ENCODE peak calls at places on chromosomes 16 and 17, in ten cellular contexts. One of them, this sample, is unnamed.

GRCh38 chr17:8081876-8082275 is 5.6 kb downstream of the ALOX12B start:
- DNase-seq in GM23338: no peak
- DNase-seq in PC-9: no peak
- DNase-seq in A549: no peak
- DNase-seq in AG09309: no peak
- DNase-seq in AG09319: no peak
- DNase-seq in endothelial cell: no peak
- DNase-seq in Calu3: no peak
- DNase-seq in H9: no peak
- DNase-seq in uterus: no peak
- DNase-seq in this sample: no peak

GRCh38 chr16:50591800-50592771 is 43.9 kb downstream of the NKD1 start:
- DNase-seq in GM23338: peak; percentile 28
- DNase-seq in PC-9: no peak
- DNase-seq in A549: no peak
- DNase-seq in AG09309: no peak
- DNase-seq in AG09319: no peak
- DNase-seq in endothelial cell: no peak
- DNase-seq in Calu3: peak; percentile 35
- DNase-seq in H9: no peak
- DNase-seq in uterus: peak; percentile 70
- DNase-seq in this sample: no peak

GRCh38 chr17:16428098-16428882 is 12.9 kb downstream of the TRPV2 start:
- DNase-seq in GM23338: peak; percentile 83
- DNase-seq in PC-9: no peak
- DNase-seq in A549: peak; percentile 83
- DNase-seq in AG09309: no peak
- DNase-seq in AG09319: no peak
- DNase-seq in endothelial cell: peak; percentile 69
- DNase-seq in Calu3: peak; percentile 58
- DNase-seq in H9: peak; percentile 85
- DNase-seq in uterus: peak; percentile 56
- DNase-seq in this sample: no peak

GRCh38 chr16:81324808-81325207 is 10.0 kb downstream of the GAN start:
- DNase-seq in GM23338: no peak
- DNase-seq in PC-9: no peak
- DNase-seq in A549: no peak
- DNase-seq in AG09309: no peak
- DNase-seq in AG09319: no peak
- DNase-seq in endothelial cell: no peak
- DNase-seq in Calu3: no peak
- DNase-seq in H9: no peak
- DNase-seq in uterus: no peak
- DNase-seq in this sample: no peak

GRCh38 chr17:17258998-17259397 is 22.0 kb upstream of the FLCN start:
- DNase-seq in GM23338: no peak
- DNase-seq in PC-9: no peak
- DNase-seq in A549: no peak
- DNase-seq in AG09309: no peak
- DNase-seq in AG09319: no peak
- DNase-seq in endothelial cell: no peak
- DNase-seq in Calu3: no peak
- DNase-seq in H9: no peak
- DNase-seq in uterus: no peak
- DNase-seq in this sample: no peak

GRCh38 chr17:8674344-8675305 is 44.1 kb upstream of the MYH10 start:
- DNase-seq in GM23338: peak; percentile 36
- DNase-seq in PC-9: no peak
- DNase-seq in A549: no peak
- DNase-seq in AG09309: no peak
- DNase-seq in AG09319: no peak
- DNase-seq in endothelial cell: no peak
- DNase-seq in Calu3: no peak
- DNase-seq in H9: peak; percentile 65
- DNase-seq in uterus: peak; percentile 73
- DNase-seq in this sample: no peak

GRCh38 chr16:74748710-74749073 is 25.9 kb downstream of the FA2H start:
- DNase-seq in GM23338: no peak
- DNase-seq in PC-9: no peak
- DNase-seq in A549: no peak
- DNase-seq in AG09309: no peak
- DNase-seq in AG09319: no peak
- DNase-seq in endothelial cell: no peak
- DNase-seq in Calu3: no peak
- DNase-seq in H9: no peak
- DNase-seq in uterus: no peak
- DNase-seq in this sample: no peak

GRCh38 chr17:41648411-41649195 is 24.2 kb upstream of the KRT17 start:
- DNase-seq in GM23338: peak; percentile 94
- DNase-seq in PC-9: peak; percentile 85
- DNase-seq in A549: peak; percentile 92
- DNase-seq in AG09309: no peak
- DNase-seq in AG09319: peak; percentile 56
- DNase-seq in endothelial cell: peak; percentile 95
- DNase-seq in Calu3: peak; percentile 98
- DNase-seq in H9: peak; percentile 95
- DNase-seq in uterus: peak; percentile 85
- DNase-seq in this sample: no peak

GRCh38 chr17:63439682-63440081 is 6.4 kb downstream of the CYB561 start:
- DNase-seq in GM23338: no peak
- DNase-seq in PC-9: no peak
- DNase-seq in A549: no peak
- DNase-seq in AG09309: peak; percentile 55
- DNase-seq in AG09319: no peak
- DNase-seq in endothelial cell: no peak
- DNase-seq in Calu3: no peak
- DNase-seq in H9: no peak
- DNase-seq in uterus: no peak
- DNase-seq in this sample: no peak

DNA sequence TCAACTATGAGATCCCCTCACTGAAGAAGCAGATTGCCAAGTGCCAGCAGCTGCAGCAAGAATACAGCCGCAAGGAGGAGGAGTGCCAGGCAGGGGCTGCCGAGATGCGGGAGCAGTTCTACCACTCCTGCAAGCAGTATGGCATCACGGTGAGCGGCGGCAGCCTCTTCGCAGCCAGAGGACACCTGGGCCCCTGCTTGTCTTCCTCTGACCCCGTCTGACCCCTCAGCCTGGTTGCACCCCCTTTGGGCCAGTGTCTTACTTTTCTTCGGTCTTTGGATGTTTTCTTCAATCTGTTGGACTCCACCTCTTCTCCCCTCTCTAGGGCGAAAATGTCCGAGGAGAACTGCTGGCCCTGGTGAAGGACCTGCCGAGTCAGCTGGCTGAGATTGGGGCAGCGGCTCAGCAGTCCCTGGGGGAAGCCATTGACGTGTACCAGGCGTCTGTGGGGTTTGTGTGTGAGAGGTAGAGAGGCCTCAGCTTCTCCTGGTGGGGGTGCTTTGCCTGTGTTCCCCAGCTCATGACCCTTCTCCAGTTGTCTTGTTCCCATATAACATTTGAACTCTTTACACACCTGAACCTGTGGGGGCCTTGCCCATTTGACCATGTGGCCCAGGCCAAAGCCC is 4.4 kb downstream of the CDK5RAP3 start:
- DNase-seq in GM23338: peak; percentile 47
- DNase-seq in PC-9: no peak
- DNase-seq in A549: no peak
- DNase-seq in AG09309: no peak
- DNase-seq in AG09319: no peak
- DNase-seq in endothelial cell: no peak
- DNase-seq in Calu3: no peak
- DNase-seq in H9: peak; percentile 74
- DNase-seq in uterus: no peak
- DNase-seq in this sample: no peak
- TF ChIP-seq CTCF in GM23338: peak; percentile 54
- TF ChIP-seq CTCF in PC-9: no peak
- TF ChIP-seq CTCF in A549: no peak
- TF ChIP-seq CTCF in AG09309: no peak
- TF ChIP-seq CTCF in AG09319: no peak
- TF ChIP-seq CTCF in endothelial cell: no peak
- TF ChIP-seq CTCF in Calu3: no peak
- TF ChIP-seq CTCF in H9: peak; percentile 49
- TF ChIP-seq CTCF in uterus: no peak
- TF ChIP-seq CTCF in this sample: peak; percentile 2

DNA sequence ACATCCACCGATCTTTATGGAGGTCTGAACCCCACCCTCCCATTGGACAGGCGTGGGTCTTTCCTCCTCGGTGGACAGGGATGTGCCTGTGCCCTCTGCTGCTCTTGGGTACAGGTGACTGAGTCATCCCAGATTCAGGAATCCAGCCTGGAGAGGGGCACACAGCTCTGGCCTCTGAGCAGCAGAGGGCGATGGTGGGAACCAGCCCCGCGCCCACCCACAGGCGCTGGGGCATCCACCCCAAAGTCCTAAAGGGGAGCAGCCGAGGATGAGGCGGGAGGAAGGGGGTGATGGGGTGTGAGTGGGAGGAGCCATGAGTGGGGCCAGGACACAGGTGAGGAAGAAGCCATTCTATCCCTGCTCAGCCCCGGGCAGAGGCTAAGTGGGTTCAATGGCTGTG is 35.0 kb downstream of the ENGASE start:
- DNase-seq in GM23338: peak; percentile 56
- DNase-seq in PC-9: no peak
- DNase-seq in A549: no peak
- DNase-seq in AG09309: no peak
- DNase-seq in AG09319: no peak
- DNase-seq in endothelial cell: peak; percentile 34
- DNase-seq in Calu3: no peak
- DNase-seq in H9: peak; percentile 61
- DNase-seq in uterus: no peak
- DNase-seq in this sample: no peak
- TF ChIP-seq CTCF in GM23338: peak; percentile 68
- TF ChIP-seq CTCF in PC-9: no peak
- TF ChIP-seq CTCF in A549: peak; percentile 50
- TF ChIP-seq CTCF in AG09309: no peak
- TF ChIP-seq CTCF in AG09319: peak; percentile 14
- TF ChIP-seq CTCF in endothelial cell: no peak
- TF ChIP-seq CTCF in Calu3: peak; percentile 19
- TF ChIP-seq CTCF in H9: peak; percentile 66
- TF ChIP-seq CTCF in uterus: no peak
- TF ChIP-seq CTCF in this sample: peak; percentile 48

GRCh38 chr17:51734462-51734861 is 424.1 kb downstream of the CA10 start:
- DNase-seq in GM23338: peak; percentile 68
- DNase-seq in PC-9: no peak
- DNase-seq in A549: no peak
- DNase-seq in AG09309: no peak
- DNase-seq in AG09319: no peak
- DNase-seq in endothelial cell: peak; percentile 58
- DNase-seq in Calu3: no peak
- DNase-seq in H9: peak; percentile 68
- DNase-seq in uterus: no peak
- DNase-seq in this sample: no peak
- TF ChIP-seq CTCF in GM23338: peak; percentile 79
- TF ChIP-seq CTCF in PC-9: no peak
- TF ChIP-seq CTCF in A549: no peak
- TF ChIP-seq CTCF in AG09309: no peak
- TF ChIP-seq CTCF in AG09319: no peak
- TF ChIP-seq CTCF in endothelial cell: peak; percentile 71
- TF ChIP-seq CTCF in Calu3: no peak
- TF ChIP-seq CTCF in H9: peak; percentile 73
- TF ChIP-seq CTCF in uterus: no peak
- TF ChIP-seq CTCF in this sample: peak; percentile 15

GRCh38 chr17:80008383-80008840 is 27.3 kb downstream of the TBC1D16 start:
- DNase-seq in GM23338: peak; percentile 92
- DNase-seq in PC-9: peak; percentile 83
- DNase-seq in A549: peak; percentile 77
- DNase-seq in AG09309: no peak
- DNase-seq in AG09319: no peak
- DNase-seq in endothelial cell: peak; percentile 87
- DNase-seq in Calu3: peak; percentile 91
- DNase-seq in H9: peak; percentile 93
- DNase-seq in uterus: peak; percentile 80
- DNase-seq in this sample: no peak
- TF ChIP-seq CTCF in GM23338: peak; percentile 92
- TF ChIP-seq CTCF in PC-9: peak; percentile 86
- TF ChIP-seq CTCF in A549: peak; percentile 89
- TF ChIP-seq CTCF in AG09309: peak; percentile 97
- TF ChIP-seq CTCF in AG09319: peak; percentile 94
- TF ChIP-seq CTCF in endothelial cell: peak; percentile 97
- TF ChIP-seq CTCF in Calu3: peak; percentile 96
- TF ChIP-seq CTCF in H9: peak; percentile 97
- TF ChIP-seq CTCF in uterus: peak; percentile 90
- TF ChIP-seq CTCF in this sample: peak; percentile 96

GRCh38 chr16:67663151-67663876 is 2.6 kb downstream of the PARD6A start:
- DNase-seq in GM23338: peak; percentile 85
- DNase-seq in PC-9: no peak
- DNase-seq in A549: peak; percentile 31
- DNase-seq in AG09309: no peak
- DNase-seq in AG09319: no peak
- DNase-seq in endothelial cell: peak; percentile 71
- DNase-seq in Calu3: peak; percentile 50
- DNase-seq in H9: peak; percentile 79
- DNase-seq in uterus: no peak
- DNase-seq in this sample: no peak
- TF ChIP-seq CTCF in GM23338: peak; percentile 67
- TF ChIP-seq CTCF in PC-9: peak; percentile 39
- TF ChIP-seq CTCF in A549: no peak
- TF ChIP-seq CTCF in AG09309: peak; percentile 27
- TF ChIP-seq CTCF in AG09319: no peak
- TF ChIP-seq CTCF in endothelial cell: peak; percentile 49
- TF ChIP-seq CTCF in Calu3: no peak
- TF ChIP-seq CTCF in H9: peak; percentile 63
- TF ChIP-seq CTCF in uterus: no peak
- TF ChIP-seq CTCF in this sample: peak; percentile 59

GRCh38 chr16:88827727-88828126 is 16.0 kb upstream of the APRT start:
- DNase-seq in GM23338: no peak
- DNase-seq in PC-9: no peak
- DNase-seq in A549: no peak
- DNase-seq in AG09309: no peak
- DNase-seq in AG09319: no peak
- DNase-seq in endothelial cell: no peak
- DNase-seq in Calu3: no peak
- DNase-seq in H9: no peak
- DNase-seq in uterus: no peak
- DNase-seq in this sample: no peak
- TF ChIP-seq CTCF in GM23338: no peak
- TF ChIP-seq CTCF in PC-9: no peak
- TF ChIP-seq CTCF in A549: no peak
- TF ChIP-seq CTCF in AG09309: no peak
- TF ChIP-seq CTCF in AG09319: no peak
- TF ChIP-seq CTCF in endothelial cell: no peak
- TF ChIP-seq CTCF in Calu3: no peak
- TF ChIP-seq CTCF in H9: no peak
- TF ChIP-seq CTCF in uterus: no peak
- TF ChIP-seq CTCF in this sample: no peak